ENCODE peak calls at places on chromosomes 5 and 9, in ten cellular contexts. W, Q, J, A, L, U, K, Z, G and F are unnamed samples.

GRCh38 chr5:153798830-153799229 is 239.9 kb downstream of the FAM114A2 start:
- DNase-seq in L (no peak), J (no peak), Z (no peak), K (no peak), A (no peak), W (no peak), Q (peak), U (no peak), G (no peak), F (no peak)

GRCh38 chr5:1472964-1473628 is 27.9 kb upstream of the SLC6A3 start:
- DNase-seq in U (no peak), A (no peak), Z (peak), W (no peak), G (no peak), Q (no peak), L (no peak), K (no peak), J (no peak), F (peak)

GRCh38 chr5:107296572-107296971 is 374.2 kb downstream of the EFNA5 start:
- DNase-seq in Z (no peak), L (no peak), W (no peak), G (no peak), A (no peak), U (no peak), Q (peak), K (no peak), J (no peak), F (no peak)

GRCh38 chr5:95810305-95811125 is 12.0 kb downstream of the GLRX start:
- DNase-seq in L (no peak), Q (no peak), J (no peak), K (no peak), U (no peak), A (no peak), W (no peak), Z (no peak), G (no peak), F (no peak)

GRCh38 chr5:157516626-157517325 is 56.8 kb downstream of the NIPAL4 start:
- DNase-seq in Z (no peak), L (peak), A (no peak), G (no peak), J (peak), Q (no peak), K (no peak), W (no peak), U (no peak), F (no peak)

GRCh38 chr9:68949271-68950000 is 64.5 kb downstream of the PRKACG start:
- DNase-seq in U (no peak), W (peak), Z (no peak), A (peak), J (no peak), G (no peak), Q (peak), L (peak), K (peak), F (peak)

GRCh38 chr5:68682400-68683152 is 411.2 kb upstream of the SLC30A5 start:
- DNase-seq in K (no peak), Q (no peak), L (peak), A (no peak), Z (no peak), W (no peak), G (peak), U (no peak), J (no peak), F (no peak)

GRCh38 chr5:67935908-67936573 is 279.5 kb upstream of the PIK3R1 start:
- DNase-seq in K (no peak), W (no peak), J (no peak), G (no peak), Z (no peak), Q (no peak), U (no peak), L (peak), A (no peak), F (no peak)

GRCh38 chr5:39371367-39371635 is 7.0 kb upstream of the C9 start:
- DNase-seq in Q (no peak), U (no peak), J (no peak), A (no peak), W (no peak), Z (no peak), L (no peak), G (no peak), K (no peak), F (no peak)

GRCh38 chr9:129411501-129412175 is 209.3 kb downstream of the C9orf50 start:
- DNase-seq in U (no peak), W (no peak), Z (peak), Q (no peak), L (no peak), K (no peak), J (no peak), A (no peak), G (no peak), F (no peak)

GRCh38 chr5:1000329-1000728 is 8.3 kb upstream of the NKD2 start:
- DNase-seq in K (no peak), A (no peak), Q (no peak), U (no peak), W (no peak), L (no peak), J (no peak), Z (no peak), G (peak), F (no peak)

GRCh38 chr5:132466453-132467291 is 23.9 kb downstream of the IRF1 start:
- DNase-seq in J (no peak), Q (no peak), W (no peak), A (peak), U (no peak), L (peak), Z (no peak), G (peak), K (peak), F (no peak)